ENCODE peak calls at places on chromosomes 16 and 17, in seven cellular contexts. C is psoas muscle, G is heart right ventricle, D is sigmoid colon, S is lower lobe of right lung, V is ovary, I is ascending aorta. B is an unnamed sample.

GRCh38 chr17:29914819-29915537 is 15.1 kb downstream of the SSH2 start:
- DNase-seq in C (no peak), G (no peak), D (no peak), S (no peak), V (no peak), I (no peak), B (no peak)

GRCh38 chr17:56939869-56940484 is 20.9 kb downstream of the COIL start:
- DNase-seq in C (no peak), G (no peak), D (no peak), S (no peak), V (no peak), I (no peak), B (peak)

GRCh38 chr17:44522883-44523671 is 19.9 kb upstream of the GPATCH8 start:
- DNase-seq in C (peak), G (peak), D (peak), S (peak), V (no peak), I (peak), B (no peak)

GRCh38 chr16:9297437-9298113 is 206.1 kb downstream of the HAPSTR1 start:
- DNase-seq in C (peak), G (peak), D (peak), S (no peak), V (peak), I (no peak), B (no peak)

GRCh38 chr16:29645699-29646187 is 17.3 kb upstream of the SPN start:
- DNase-seq in C (no peak), G (no peak), D (no peak), S (no peak), V (no peak), I (no peak), B (no peak)

GRCh38 chr16:57310801-57311200 is 26.3 kb upstream of the PLLP start:
- DNase-seq in C (no peak), G (no peak), D (no peak), S (no peak), V (no peak), I (no peak), B (no peak)

GRCh38 chr17:29571883-29572681 is 3.6 kb downstream of the TP53I13 start:
- DNase-seq in C (no peak), G (peak), D (peak), S (no peak), V (peak), I (peak), B (no peak)

GRCh38 chr16:27408012-27408601 is 6.1 kb downstream of the IL21R start:
- DNase-seq in C (no peak), G (no peak), D (no peak), S (no peak), V (no peak), I (no peak), B (no peak)

GRCh38 chr16:726438-727290 is at the start of the genes CCDC78 and HAGHL:
- DNase-seq in C (peak), G (peak), D (peak), S (peak), V (no peak), I (no peak), B (no peak)

GRCh38 chr17:15266325-15266950 is 1.3 kb upstream of the PMP22 start:
- DNase-seq in C (no peak), G (no peak), D (no peak), S (no peak), V (no peak), I (no peak), B (no peak)

GRCh38 chr16:84741351-84741791 is 41.6 kb downstream of the USP10 start:
- DNase-seq in C (no peak), G (no peak), D (no peak), S (no peak), V (no peak), I (no peak), B (no peak)

GRCh38 chr17:82977586-82977985 is 101.8 kb upstream of the METRNL start:
- DNase-seq in C (no peak), G (no peak), D (no peak), S (no peak), V (no peak), I (no peak), B (no peak)

GRCh38 chr17:1366234-1366633 is 33.8 kb downstream of the YWHAE start:
- DNase-seq in C (no peak), G (no peak), D (no peak), S (no peak), V (no peak), I (no peak), B (no peak)
- H3K27ac ChIP-seq in C (peak), G (no peak), D (peak), S (no peak), V (no peak), I (peak), B (peak)

GRCh38 chr16:69917739-69918138 is 33.4 kb upstream of the CLEC18A start:
- DNase-seq in C (peak), G (peak), D (peak), S (peak), V (peak), I (peak), B (peak)
- H3K4me3 ChIP-seq in C (no peak), G (no peak), D (peak), S (no peak), V (no peak), I (peak), B (peak)

DNA sequence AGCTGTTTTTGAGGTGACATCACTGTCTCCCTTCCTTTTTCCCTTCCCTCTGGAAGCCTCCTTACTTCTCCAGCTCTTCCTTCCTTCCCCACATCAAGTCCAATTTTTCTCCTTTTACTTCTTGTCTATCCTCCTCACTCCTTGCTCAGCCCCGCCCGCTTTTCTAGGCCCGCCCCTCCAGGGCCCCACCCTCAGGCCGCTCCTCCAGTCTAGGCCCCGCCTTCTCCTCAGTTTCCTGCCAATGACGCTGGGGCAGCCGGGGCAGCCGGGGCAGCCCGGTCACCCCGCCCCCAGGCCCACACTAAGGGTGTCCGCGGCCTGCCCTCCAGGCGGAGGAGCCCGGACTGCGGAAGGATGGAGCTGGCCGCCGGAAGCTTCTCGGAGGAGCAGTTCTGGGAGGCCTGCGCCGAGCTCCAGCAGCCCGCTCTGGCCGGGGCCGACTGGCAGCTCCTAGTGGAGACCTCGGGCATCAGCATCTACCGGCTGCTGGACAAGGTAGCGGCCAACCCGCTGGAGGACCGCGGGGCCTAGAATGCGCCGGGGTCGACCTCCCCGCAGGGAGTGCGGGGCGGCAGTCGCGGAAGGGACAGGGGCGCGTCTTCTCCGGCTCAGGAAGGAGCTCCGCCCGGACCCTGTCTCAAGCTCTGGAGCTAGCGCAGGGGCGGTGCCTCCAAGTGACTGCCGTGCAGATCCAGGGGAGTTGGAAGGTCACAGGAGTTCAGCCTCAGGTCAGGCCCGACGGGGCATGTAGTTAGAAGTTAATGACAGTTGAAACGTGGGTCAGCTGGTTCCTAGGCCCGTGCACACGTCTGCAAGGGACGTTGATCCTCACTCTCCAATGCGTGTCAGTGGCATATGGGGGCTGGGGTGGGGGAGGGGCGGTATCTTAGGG is at the start of gene PCTP:
- DNase-seq in C (peak), G (peak), D (peak), S (peak), V (peak), I (peak), B (peak)
- TF ChIP-seq CTCF in C (peak), G (peak), D (peak), S (peak), V (peak), I (no peak), B (peak)

GRCh38 chr17:42122371-42123303 is at the start of gene HSPB9:
- DNase-seq in C (peak), G (no peak), D (peak), S (peak), V (peak), I (no peak), B (no peak)

GRCh38 chr17:42119301-42119700 is 1.9 kb downstream of the KAT2A start:
- DNase-seq in C (no peak), G (no peak), D (no peak), S (no peak), V (no peak), I (no peak), B (no peak)

GRCh38 chr17:42120161-42121065 is 754 bp downstream of the KAT2A start:
- DNase-seq in C (no peak), G (no peak), D (no peak), S (no peak), V (no peak), I (no peak), B (no peak)

GRCh38 chr17:42118545-42118944 is 2.6 kb downstream of the KAT2A start:
- DNase-seq in C (no peak), G (no peak), D (no peak), S (no peak), V (no peak), I (no peak), B (no peak)

GRCh38 chr17:42121066-42121769 is at the start of gene KAT2A:
- DNase-seq in C (peak), G (peak), D (peak), S (peak), V (peak), I (peak), B (no peak)
- H3K27ac ChIP-seq in C (peak), G (peak), D (peak), S (peak), V (no peak), I (no peak), B (no peak)

DNA sequence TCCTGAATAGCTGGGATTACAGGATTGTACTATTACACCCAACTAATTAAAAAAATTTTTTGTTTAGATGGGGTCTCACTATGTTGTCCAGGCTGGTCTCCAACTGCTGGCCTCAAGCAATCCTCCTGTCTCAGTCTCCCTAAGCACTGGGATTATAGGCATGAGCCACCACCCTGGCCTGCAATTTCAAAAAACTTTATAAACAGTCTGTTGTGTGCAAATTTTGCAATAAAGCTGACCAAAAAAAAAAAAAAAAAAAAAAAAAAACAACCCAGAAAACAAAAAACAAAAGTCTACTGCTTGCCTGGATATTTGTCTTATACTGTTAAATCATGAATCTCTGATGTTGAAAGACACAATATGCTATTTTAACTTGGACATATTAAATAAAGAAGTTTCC is 4.4 kb downstream of the CREBBP start:
- DNase-seq in C (no peak), G (no peak), D (no peak), S (no peak), V (no peak), I (no peak), B (no peak)
- H3K4me3 ChIP-seq in C (peak), G (no peak), D (no peak), S (no peak), V (no peak), I (peak), B (no peak)

GRCh38 chr16:21982108-21982507 is 18.8 kb downstream of the PDZD9 start:
- DNase-seq in C (no peak), G (no peak), D (no peak), S (no peak), V (no peak), I (no peak), B (no peak)
- TF ChIP-seq CTCF in C (no peak), G (no peak), D (no peak), S (no peak), V (no peak), I (no peak), B (no peak)